ENCODE peak calls at places on chromosomes 4 and X, in four cellular contexts. F, J, S and N are unnamed samples.

GRCh38 chr4:158670975-158671664 is 567 bp downstream of the C4orf46 start:
- DNase-seq in S (peak), F (peak), J (peak), N (peak)

GRCh38 chrX:133497356-133497755 is 82.1 kb upstream of the GPC4 start:
- DNase-seq in S (no peak), F (peak), J (no peak), N (no peak)

GRCh38 chrX:55119712-55120111 is 30.9 kb downstream of the PAGE2 start:
- DNase-seq in J (peak), S (no peak), F (no peak), N (no peak)

GRCh38 chr4:76690091-76690905 is 207.6 kb downstream of the SOWAHB start:
- DNase-seq in J (peak), F (peak), S (no peak), N (no peak)

GRCh38 chrX:107773206-107773605 is 2.4 kb downstream of the TSC22D3 start:
- DNase-seq in J (no peak), S (peak), F (peak), N (no peak)

GRCh38 chrX:104913348-104913747 is 307.1 kb downstream of the TEX13A start:
- DNase-seq in S (no peak), J (no peak), F (peak), N (no peak)

GRCh38 chrX:117788339-117788738 is 328.3 kb downstream of the KLHL13 start:
- DNase-seq in S (no peak), F (no peak), J (no peak), N (no peak)

GRCh38 chrX:20743054-20743453 is 476.3 kb upstream of the RPS6KA3 start:
- DNase-seq in F (no peak), J (no peak), S (no peak), N (no peak)

GRCh38 chr4:23902203-23902602 is 12.4 kb upstream of the PPARGC1A start:
- DNase-seq in S (no peak), J (no peak), F (no peak), N (no peak)

GRCh38 chr4:129545599-129546278 is 449.8 kb downstream of the C4orf33 start:
- DNase-seq in F (no peak), S (no peak), J (no peak), N (no peak)

GRCh38 chrX:22097295-22097694 is 65.2 kb downstream of the PHEX start:
- DNase-seq in F (no peak), J (peak), S (no peak), N (no peak)

GRCh38 chr4:145804134-145804533 is 124.2 kb downstream of the C4orf51 start:
- DNase-seq in S (no peak), J (peak), F (no peak), N (no peak)

DNA sequence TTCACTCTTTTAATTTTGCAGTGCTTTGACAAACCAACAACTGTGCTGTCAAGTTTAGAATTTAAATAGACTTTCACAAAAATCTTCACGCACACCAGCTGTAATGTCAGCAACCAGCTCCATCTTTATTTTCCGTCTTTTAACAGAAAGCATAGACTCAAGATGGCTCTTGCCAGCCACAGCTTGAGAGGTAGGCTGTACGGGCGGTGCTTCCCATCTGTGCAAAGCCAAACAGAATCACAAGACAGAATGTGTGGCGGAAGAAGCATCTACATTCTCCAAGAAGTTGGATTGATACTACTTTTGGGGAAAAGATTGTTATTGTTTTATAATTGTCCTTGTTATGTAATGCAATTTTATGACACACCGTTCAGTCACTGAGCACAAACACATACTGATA is 388.4 kb upstream of the MAGEC2 start:
- DNase-seq in F (no peak), J (no peak), S (no peak), N (no peak)
- H4K5ac ChIP-seq in F (no peak), J (no peak), S (no peak), N (no peak)

GRCh38 chr4:13097971-13098370 is 386.2 kb downstream of the RAB28 start:
- DNase-seq in F (no peak), S (no peak), J (no peak), N (no peak)
- H4K5ac ChIP-seq in F (no peak), S (no peak), J (no peak), N (no peak)

GRCh38 chr4:115107411-115107810 is 6.0 kb downstream of the NDST4 start:
- DNase-seq in J (no peak), S (no peak), F (peak), N (no peak)
- H4K5ac ChIP-seq in J (no peak), S (no peak), F (no peak), N (no peak)

DNA sequence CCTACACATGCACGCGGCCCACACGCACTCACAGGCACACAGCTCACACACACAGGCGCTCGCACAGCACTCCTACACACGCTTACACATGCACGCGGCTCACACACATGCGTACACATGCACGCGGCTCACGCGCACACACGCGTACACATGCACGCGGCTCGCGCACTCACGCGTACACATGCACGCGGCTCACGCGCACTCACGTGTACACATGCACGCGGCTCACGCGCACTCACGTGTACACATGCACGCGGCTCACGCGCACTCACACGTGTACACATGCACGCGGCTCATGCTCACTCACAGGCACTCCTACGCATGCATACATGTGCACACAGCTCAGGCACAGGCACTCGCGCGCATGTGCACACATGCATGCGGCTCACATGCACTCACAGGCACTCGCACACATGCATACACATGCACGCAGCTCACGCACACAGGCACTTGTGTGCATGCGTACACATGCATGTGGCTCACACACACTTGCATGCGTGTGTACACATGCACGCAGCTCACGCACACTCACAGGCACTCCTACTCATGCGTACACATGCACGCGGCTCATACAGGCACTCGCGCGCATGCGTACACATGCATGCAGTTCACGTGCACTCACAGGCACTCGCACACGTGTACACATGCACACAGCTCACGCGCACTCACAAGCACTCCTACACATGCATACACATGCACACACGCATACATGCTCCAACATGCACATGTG is 44.9 kb downstream of the GAK start:
- DNase-seq in S (no peak), F (no peak), J (no peak), N (no peak)
- H4K5ac ChIP-seq in S (no peak), F (no peak), J (no peak), N (no peak)

DNA sequence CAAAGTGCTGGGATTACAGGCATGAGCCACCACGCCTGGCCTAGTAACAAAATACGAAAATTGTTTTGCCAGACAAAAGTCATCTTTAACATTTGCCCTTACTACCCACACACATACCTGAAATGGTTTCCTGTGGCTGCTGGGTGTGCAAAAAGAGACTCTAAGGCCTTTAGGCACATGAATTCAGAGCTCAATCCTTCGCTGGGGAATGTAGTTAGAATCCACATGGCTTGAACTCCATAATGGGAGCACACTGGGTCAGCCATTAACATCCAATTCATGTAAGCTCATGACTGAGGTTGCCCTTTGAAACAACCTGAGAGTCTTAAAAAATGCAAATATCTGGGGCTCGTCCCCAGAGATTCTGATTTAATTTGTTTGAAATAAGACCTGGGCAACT is 87.8 kb downstream of the HPGD start:
- DNase-seq in J (no peak), F (no peak), S (no peak), N (no peak)
- H4K5ac ChIP-seq in J (no peak), F (no peak), S (no peak), N (no peak)

DNA sequence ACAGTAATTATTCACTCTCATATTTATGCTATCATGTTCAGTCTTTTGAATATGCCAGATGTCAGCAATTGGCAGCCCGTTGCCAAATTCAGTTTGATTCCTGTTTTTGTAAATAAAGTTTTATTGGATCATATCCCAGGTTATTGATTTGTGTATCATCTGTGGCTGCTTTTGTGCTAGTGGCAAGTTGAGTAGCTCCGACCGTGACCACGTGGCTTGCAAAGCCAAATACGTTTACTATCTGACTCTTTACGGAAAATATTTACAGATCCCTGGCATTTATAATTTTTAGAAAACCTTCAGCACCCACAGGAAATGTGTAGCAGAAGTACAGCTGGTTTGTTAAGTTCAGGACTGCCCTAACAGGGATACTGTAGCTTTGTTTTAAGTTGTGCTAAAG is 67.4 kb downstream of the VCX2 start:
- DNase-seq in J (no peak), F (no peak), S (no peak), N (no peak)
- H4K5ac ChIP-seq in J (no peak), F (no peak), S (no peak), N (no peak)

DNA sequence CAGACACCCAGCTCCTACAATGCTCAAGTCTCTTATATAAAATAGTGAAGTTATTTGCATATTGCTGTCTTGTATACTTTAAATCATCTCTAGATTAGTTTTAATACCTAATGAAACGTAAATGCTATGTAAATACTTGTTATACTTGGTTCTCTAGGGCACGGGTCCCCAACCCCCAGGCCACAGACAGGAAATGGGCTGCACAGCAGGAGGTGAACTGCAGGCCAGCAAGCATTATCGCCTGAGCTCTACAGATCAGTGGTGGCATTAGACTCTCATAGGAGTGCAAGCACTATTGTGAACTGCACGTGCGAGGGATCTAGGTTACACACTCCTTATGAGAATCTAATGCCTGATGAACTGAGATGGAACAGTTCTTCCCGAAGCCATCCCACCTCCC is 395.9 kb upstream of the EMCN start:
- DNase-seq in J (no peak), S (peak), F (peak), N (peak)
- H4K5ac ChIP-seq in J (no peak), S (no peak), F (no peak), N (no peak)

DNA sequence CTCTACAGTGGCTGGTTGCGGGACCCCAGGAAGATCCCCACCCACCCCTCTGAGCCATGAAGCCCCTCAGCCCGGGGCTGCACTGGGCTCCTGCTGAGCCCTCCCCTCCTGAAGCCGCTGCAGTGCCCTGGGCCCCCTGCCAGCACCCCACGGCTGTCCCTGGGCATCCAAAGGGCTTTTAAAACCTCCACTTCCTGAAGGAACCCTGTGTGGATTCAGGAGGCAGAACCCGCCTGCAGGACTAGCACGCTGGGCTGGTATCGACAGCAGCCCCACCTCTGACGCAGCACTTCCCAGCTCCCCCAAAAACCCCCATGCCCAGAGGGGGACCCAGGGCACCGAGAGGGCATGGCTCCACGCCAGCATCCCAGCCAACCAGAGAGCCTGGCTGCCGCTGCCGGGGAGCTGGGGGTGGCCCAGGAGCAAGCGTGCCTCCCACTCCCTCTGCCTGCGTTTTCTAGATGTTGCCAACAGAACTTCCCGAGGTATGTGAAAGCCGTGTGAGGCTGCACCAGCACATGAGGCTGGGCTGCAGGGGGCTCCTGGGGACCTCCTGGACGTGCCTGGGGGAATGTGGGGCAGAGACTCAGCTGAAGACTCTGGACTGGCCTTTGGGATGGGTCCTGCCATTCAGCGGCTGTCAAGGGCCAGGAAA is 6.3 kb downstream of the MXD4 start:
- DNase-seq in J (no peak), F (no peak), S (peak), N (no peak)
- H4K5ac ChIP-seq in J (no peak), F (no peak), S (no peak), N (no peak)